ENCODE peak calls at places on chromosomes 11 and 22, in eight cellular contexts. D is IMR-90; N is sigmoid colon; P is transverse colon; J is CD4-positive, CD25-positive, alpha-beta regulatory T cell; K is right atrium auricular region; B is dorsolateral prefrontal cortex; R is CD8-positive, alpha-beta memory T cell. F is an unnamed sample.

GRCh38 chr11:55457641-55458040 is 89.9 kb downstream of the OR4A15 start:
- DNase-seq in D (no peak), N (no peak), P (no peak), J (no peak), K (no peak), B (no peak), R (no peak), F (no peak)

GRCh38 chr11:11078344-11078743 is 220.5 kb upstream of the ZBED5 start:
- DNase-seq in D (peak; percentile 28), N (no peak), P (no peak), J (no peak), K (no peak), B (no peak), R (no peak), F (no peak)

GRCh38 chr22:40178417-40179409 is 988 bp downstream of the TNRC6B start:
- DNase-seq in D (peak; percentile 57), N (no peak), P (peak; percentile 37), J (peak; percentile 62), K (no peak), B (peak; percentile 40), R (no peak), F (no peak)

GRCh38 chr22:49920859-49921258 is 2.4 kb downstream of the CRELD2 start:
- DNase-seq in D (no peak), N (no peak), P (no peak), J (no peak), K (no peak), B (no peak), R (no peak), F (no peak)

GRCh38 chr11:76007179-76007578 is 192.2 kb downstream of the UVRAG start:
- DNase-seq in D (peak; percentile 50), N (no peak), P (no peak), J (no peak), K (no peak), B (no peak), R (no peak), F (no peak)

GRCh38 chr22:49886346-49887073 is 31.7 kb downstream of the ALG12 start:
- DNase-seq in D (no peak), N (no peak), P (no peak), J (no peak), K (no peak), B (no peak), R (no peak), F (no peak)

GRCh38 chr11:47478651-47479329 is 29.9 kb upstream of the RAPSN start:
- DNase-seq in D (no peak), N (no peak), P (no peak), J (no peak), K (no peak), B (no peak), R (no peak), F (no peak)

GRCh38 chr22:20464096-20464614 is 26.5 kb upstream of the SCARF2 start:
- DNase-seq in D (no peak), N (no peak), P (no peak), J (peak; percentile 95), K (no peak), B (no peak), R (peak; percentile 74), F (no peak)

GRCh38 chr11:130785376-130786110 is 130.7 kb downstream of the SNX19 start:
- DNase-seq in D (peak; percentile 77), N (no peak), P (no peak), J (no peak), K (no peak), B (no peak), R (no peak), F (no peak)

GRCh38 chr22:40560551-40560950 is 76.0 kb downstream of the MRTFA start:
- DNase-seq in D (peak; percentile 65), N (no peak), P (no peak), J (no peak), K (no peak), B (peak; percentile 51), R (no peak), F (no peak)

GRCh38 chr11:12189543-12190235 is 79.3 kb downstream of the MICAL2 start:
- DNase-seq in D (no peak), N (no peak), P (no peak), J (peak; percentile 61), K (no peak), B (no peak), R (peak; percentile 43), F (no peak)

GRCh38 chr11:94885133-94885532 is 88.2 kb downstream of the CWC15 start:
- DNase-seq in D (no peak), N (no peak), P (no peak), J (no peak), K (no peak), B (no peak), R (no peak), F (no peak)

GRCh38 chr11:36509694-36510566 is at the start of gene TRAF6:
- DNase-seq in D (peak; percentile 74), N (peak; percentile 91), P (peak; percentile 91), J (peak; percentile 90), K (peak; percentile 86), B (peak; percentile 79), R (peak; percentile 85), F (peak; percentile 91)

GRCh38 chr11:36510567-36511020 is 522 bp upstream of the TRAF6 start:
- DNase-seq in D (peak; percentile 32), N (no peak), P (no peak), J (no peak), K (no peak), B (no peak), R (no peak), F (no peak)

GRCh38 chr11:36509265-36509664 is 807 bp downstream of the TRAF6 start:
- DNase-seq in D (peak; percentile 31), N (no peak), P (no peak), J (peak; percentile 30), K (no peak), B (no peak), R (peak; percentile 17), F (no peak)

GRCh38 chr11:36508743-36509142 is 1.3 kb downstream of the TRAF6 start:
- DNase-seq in D (peak; percentile 6), N (no peak), P (no peak), J (no peak), K (no peak), B (no peak), R (no peak), F (no peak)

DNA sequence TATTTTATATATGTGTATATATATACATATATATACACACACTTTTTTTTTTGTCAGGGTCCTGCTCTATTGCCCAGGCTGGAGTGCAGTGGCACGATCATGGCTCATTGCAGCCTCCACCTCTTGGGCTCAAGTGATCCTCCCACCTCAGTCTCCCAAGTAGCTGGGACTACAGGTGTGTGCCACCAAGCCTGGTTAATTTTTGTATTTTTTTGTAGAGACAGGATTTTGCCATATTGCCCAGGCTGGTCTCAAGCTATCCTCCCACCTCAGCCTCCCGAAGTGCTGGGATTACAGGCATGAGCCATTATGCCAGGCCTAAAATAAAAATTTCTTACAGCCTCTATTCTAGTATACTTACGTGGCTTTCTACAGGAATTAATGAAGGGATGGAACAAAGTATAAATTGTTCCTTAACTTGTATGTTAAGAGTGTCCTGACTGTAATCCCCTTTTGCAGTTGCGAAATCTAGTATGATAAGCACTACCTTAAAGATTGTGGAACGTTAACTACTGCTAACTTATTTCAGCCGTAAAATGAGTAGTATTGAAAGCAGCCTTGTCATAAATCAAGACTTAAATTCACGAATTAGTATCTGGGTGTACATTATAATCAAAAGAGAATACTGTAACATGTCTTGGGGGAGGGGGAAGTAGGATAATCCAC is 2.1 kb downstream of the TRAF6 start:
- DNase-seq in D (no peak), N (no peak), P (no peak), J (no peak), K (no peak), B (no peak), R (no peak), F (no peak)
- H3K27ac ChIP-seq in D (no peak overlapping the region), N (no peak overlapping the region), P (peak overlapping the region; percentile 92), J (no peak overlapping the region), K (peak overlapping the region; percentile 92), B (no peak overlapping the region), R (no peak overlapping the region), F (peak overlapping the region; percentile 96)

DNA sequence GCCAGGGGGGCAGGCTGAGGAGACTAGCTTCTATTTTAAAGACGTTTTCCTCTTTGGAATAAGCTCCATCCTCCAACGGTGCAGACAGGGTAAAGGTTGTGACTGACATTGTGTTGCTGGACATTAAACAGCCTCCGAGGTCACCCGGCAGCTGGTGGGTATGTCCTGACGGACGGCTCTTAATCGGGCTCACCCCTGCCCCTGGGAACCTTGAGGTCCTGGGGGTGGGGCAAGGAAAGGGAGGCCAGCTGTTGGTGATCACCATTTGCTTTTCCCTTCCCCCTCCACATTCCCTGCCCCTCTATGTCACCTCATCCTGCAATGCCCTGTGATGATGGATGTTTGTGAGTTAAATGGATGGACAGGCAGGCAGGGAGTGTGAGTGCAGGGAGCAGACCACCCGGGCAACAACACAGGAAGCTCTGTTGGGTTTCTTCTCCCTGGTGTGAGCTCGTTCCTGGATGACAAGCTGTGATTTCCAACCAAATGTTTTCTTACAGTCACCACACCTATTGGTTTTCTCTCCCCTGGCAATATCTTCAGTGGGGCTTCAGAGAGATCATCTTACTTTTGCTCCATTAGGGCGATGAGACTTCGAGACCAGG is 26.2 kb downstream of the APLNR start:
- DNase-seq in D (no peak), N (no peak), P (no peak), J (no peak), K (no peak), B (no peak), R (no peak), F (no peak)
- H3K27ac ChIP-seq in D (no peak overlapping the region), N (no peak overlapping the region), P (no peak overlapping the region), J (no peak overlapping the region), K (no peak overlapping the region), B (no peak overlapping the region), R (no peak overlapping the region), F (no peak overlapping the region)

GRCh38 chr11:61129608-61130523 is 27.6 kb downstream of the CD5 start:
- DNase-seq in D (peak; percentile 93), N (peak; percentile 94), P (peak; percentile 92), J (peak; percentile 91), K (peak; percentile 87), B (peak; percentile 91), R (peak; percentile 81), F (peak; percentile 94)

GRCh38 chr11:61131998-61132555 is 29.1 kb downstream of the VPS37C start:
- DNase-seq in D (no peak), N (no peak), P (no peak), J (no peak), K (no peak), B (no peak), R (no peak), F (no peak)

GRCh38 chr11:61132646-61133045 is 28.6 kb downstream of the VPS37C start:
- DNase-seq in D (no peak), N (no peak), P (no peak), J (no peak), K (no peak), B (no peak), R (no peak), F (no peak)

GRCh38 chr11:61131586-61131985 is 29.3 kb downstream of the CD5 start:
- DNase-seq in D (no peak), N (no peak), P (no peak), J (no peak), K (no peak), B (no peak), R (no peak), F (no peak)

GRCh38 chr11:61131186-61131585 is 28.9 kb downstream of the CD5 start:
- DNase-seq in D (no peak), N (no peak), P (no peak), J (no peak), K (no peak), B (no peak), R (no peak), F (no peak)
- H3K27ac ChIP-seq in D (no peak overlapping the region), N (no peak overlapping the region), P (peak overlapping the region; percentile 61), J (no peak overlapping the region), K (no peak overlapping the region), B (no peak overlapping the region), R (no peak overlapping the region), F (peak overlapping the region; percentile 77)

DNA sequence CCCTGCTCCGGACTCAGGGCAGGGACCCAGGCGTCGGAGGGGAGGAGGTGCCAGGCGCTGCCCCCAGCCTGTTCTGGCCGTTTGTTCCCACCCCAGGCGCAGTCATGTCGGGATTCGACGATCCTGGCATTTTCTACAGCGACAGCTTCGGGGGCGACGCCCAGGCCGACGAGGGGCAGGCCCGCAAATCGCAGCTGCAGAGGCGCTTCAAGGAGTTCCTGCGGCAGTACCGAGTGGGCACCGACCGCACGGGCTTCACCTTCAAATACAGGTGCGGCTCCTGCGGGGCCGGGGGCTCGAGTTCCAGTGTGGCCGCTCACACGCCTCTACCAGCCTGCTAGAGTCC is 368 bp downstream of the MCM5 start:
- DNase-seq in D (no peak), N (no peak), P (no peak), J (peak; percentile 58), K (no peak), B (no peak), R (no peak), F (no peak)
- H3K27ac ChIP-seq in D (peak overlapping the region; percentile 14), N (peak overlapping the region; percentile 75), P (peak overlapping the region; percentile 79), J (peak overlapping the region; percentile 67), K (peak overlapping the region; percentile 41), B (peak overlapping the region; percentile 44), R (peak overlapping the region; percentile 61), F (peak overlapping the region; percentile 84)